ENCODE peak calls at places on chromosomes 6 and 20, in six cellular contexts. W, G, H, B, F and P are unnamed samples.

GRCh38 chr6:82237013-82237412 is 10.5 kb downstream of the IBTK start:
- DNase-seq in W (no peak), G (no peak), H (no peak), B (no peak), F (no peak), P (no peak)

GRCh38 chr6:21595265-21595950 is 1.9 kb downstream of the SOX4 start:
- DNase-seq in W (peak; percentile 82), G (peak; percentile 67), H (no peak), B (no peak), F (peak; percentile 27), P (peak; percentile 36)

GRCh38 chr6:11307226-11307625 is 74.8 kb upstream of the NEDD9 start:
- DNase-seq in W (no peak), G (no peak), H (no peak), B (no peak), F (no peak), P (no peak)

GRCh38 chr6:73652637-73653570 is 888 bp downstream of the SLC17A5 start:
- DNase-seq in W (peak; percentile 83), G (peak; percentile 31), H (peak; percentile 77), B (no peak), F (peak; percentile 25), P (peak; percentile 58)

GRCh38 chr6:25637946-25638345 is 14.1 kb upstream of the SCGN start:
- DNase-seq in W (no peak), G (no peak), H (peak; percentile 47), B (no peak), F (no peak), P (no peak)

GRCh38 chr6:143027058-143027457 is 33.6 kb upstream of the AIG1 start:
- DNase-seq in W (peak; percentile 73), G (no peak), H (peak; percentile 51), B (no peak), F (peak; percentile 42), P (peak; percentile 30)

GRCh38 chr20:8094845-8095244 is 37.2 kb upstream of the PLCB1 start:
- DNase-seq in W (no peak), G (no peak), H (no peak), B (no peak), F (no peak), P (no peak)

GRCh38 chr20:6654490-6655247 is 112.8 kb upstream of the BMP2 start:
- DNase-seq in W (no peak), G (no peak), H (no peak), B (no peak), F (no peak), P (no peak)

GRCh38 chr20:41615110-41615509 is 3.1 kb downstream of the CHD6 start:
- DNase-seq in W (no peak), G (no peak), H (no peak), B (no peak), F (no peak), P (no peak)

GRCh38 chr6:169234634-169235033 is 19.0 kb downstream of the THBS2 start:
- DNase-seq in W (no peak), G (no peak), H (peak; percentile 38), B (no peak), F (no peak), P (no peak)

GRCh38 chr20:48815537-48815936 is 12.3 kb downstream of the PREX1 start:
- DNase-seq in W (peak; percentile 59), G (no peak), H (no peak), B (no peak), F (no peak), P (no peak)

GRCh38 chr20:61949363-61949713 is 116.3 kb downstream of the TAF4 start:
- DNase-seq in W (peak; percentile 46), G (peak; percentile 7), H (peak; percentile 36), B (no peak), F (no peak), P (no peak)

GRCh38 chr6:167120557-167121030 is 2.3 kb upstream of the CCR6 start:
- DNase-seq in W (no peak), G (no peak), H (no peak), B (no peak), F (no peak), P (no peak)
- H3K4me3 ChIP-seq in W (no peak overlapping the region), G (no peak overlapping the region), H (no peak overlapping the region), B (no peak overlapping the region), F (no peak overlapping the region), P (no peak overlapping the region)

GRCh38 chr6:27902335-27903314 is 9.6 kb downstream of the OR2B2 start:
- DNase-seq in W (peak; percentile 91), G (peak; percentile 83), H (peak; percentile 81), B (no peak), F (peak; percentile 70), P (peak; percentile 80)
- H3K27ac ChIP-seq in W (no peak overlapping the region), G (peak overlapping the region; percentile 42), H (peak overlapping the region; percentile 68), B (peak overlapping the region; percentile 98), F (peak overlapping the region; percentile 77), P (peak overlapping the region; percentile 68)

GRCh38 chr6:106046116-106046853 is 39.9 kb upstream of the PRDM1 start:
- DNase-seq in W (no peak), G (no peak), H (no peak), B (no peak), F (no peak), P (no peak)
- H3K4me3 ChIP-seq in W (no peak overlapping the region), G (no peak overlapping the region), H (no peak overlapping the region), B (no peak overlapping the region), F (no peak overlapping the region), P (no peak overlapping the region)

DNA sequence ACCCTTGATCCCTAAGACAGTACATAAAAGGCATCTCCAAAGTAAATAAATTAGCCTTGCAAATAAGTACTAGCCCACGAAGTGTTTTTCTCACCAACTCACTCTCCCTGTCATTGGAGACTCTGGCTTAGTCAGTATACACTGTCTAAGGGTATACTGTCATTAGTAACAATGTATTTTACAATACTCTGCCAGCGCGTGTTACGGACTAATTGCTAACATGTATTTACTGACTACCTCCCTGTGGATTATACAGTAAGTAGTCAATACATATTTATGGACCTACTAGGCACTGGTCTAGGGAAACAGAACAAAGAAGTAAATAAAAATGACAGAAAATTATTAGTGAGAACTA is 72.0 kb downstream of the NFATC2 start:
- DNase-seq in W (no peak), G (no peak), H (no peak), B (no peak), F (no peak), P (no peak)
- H3K27ac ChIP-seq in W (no peak overlapping the region), G (no peak overlapping the region), H (no peak overlapping the region), B (no peak overlapping the region), F (no peak overlapping the region), P (peak overlapping the region; percentile 6)

GRCh38 chr20:62989201-62989601 is 17.6 kb downstream of the BHLHE23 start:
- DNase-seq in W (no peak), G (no peak), H (no peak), B (no peak), F (no peak), P (no peak)
- H3K4me3 ChIP-seq in W (no peak overlapping the region), G (no peak overlapping the region), H (no peak overlapping the region), B (no peak overlapping the region), F (no peak overlapping the region), P (peak overlapping the region; percentile 48)